ENCODE peak calls at places on chromosomes 5 and 9, in four cellular contexts. S, Z, W and E are unnamed samples.

GRCh38 chr9:134243778-134244467 is 79.6 kb upstream of the RNU6ATAC start:
- DNase-seq in S (no peak), Z (peak; percentile 42), W (no peak), E (no peak)

GRCh38 chr9:125407432-125407973 is 145.9 kb downstream of the GAPVD1 start:
- DNase-seq in S (no peak), Z (no peak), W (no peak), E (no peak)

GRCh38 chr5:179731791-179732411 is 721 bp upstream of the MAML1 start:
- DNase-seq in S (peak; percentile 59), Z (peak; percentile 43), W (no peak), E (no peak)

GRCh38 chr5:180343110-180343845 is 9.9 kb downstream of the GFPT2 start:
- DNase-seq in S (no peak), Z (no peak), W (peak; percentile 51), E (no peak)

GRCh38 chr9:75658301-75658919 is 232.1 kb upstream of the PCSK5 start:
- DNase-seq in S (no peak), Z (no peak), W (no peak), E (no peak)

GRCh38 chr5:121158433-121158832 is 693.2 kb upstream of the FTMT start:
- DNase-seq in S (no peak), Z (no peak), W (no peak), E (no peak)

GRCh38 chr5:56827043-56827442 is 11.7 kb downstream of the MAP3K1 start:
- DNase-seq in S (peak; percentile 56), Z (no peak), W (no peak), E (peak; percentile 41)

GRCh38 chr9:16868706-16869105 is 1.8 kb downstream of the BNC2 start:
- DNase-seq in S (no peak), Z (no peak), W (no peak), E (no peak)

GRCh38 chr9:96461336-96461735 is 11.4 kb downstream of the HABP4 start:
- DNase-seq in S (no peak), Z (no peak), W (no peak), E (no peak)

GRCh38 chr5:172558076-172558990 is 82.7 kb upstream of the NEURL1B start:
- DNase-seq in S (no peak), Z (no peak), W (no peak), E (no peak)

GRCh38 chr5:100902406-100903035 is 561 bp downstream of the ST8SIA4 start:
- DNase-seq in S (no peak), Z (no peak), W (no peak), E (no peak)

GRCh38 chr9:132651259-132651658 is 18.5 kb downstream of the DDX31 start:
- DNase-seq in S (no peak), Z (no peak), W (no peak), E (no peak)

GRCh38 chr9:136537896-136538598 is 7.8 kb downstream of the NOTCH1 start:
- DNase-seq in S (no peak), Z (no peak), W (no peak), E (no peak)

GRCh38 chr9:33166263-33167083 is 663 bp downstream of the B4GALT1 start:
- DNase-seq in S (no peak), Z (no peak), W (no peak), E (peak; percentile 31)

GRCh38 chr5:179176571-179177230 is 116.5 kb downstream of the ZNF354C start:
- DNase-seq in S (no peak), Z (no peak), W (no peak), E (no peak)

GRCh38 chr9:131100445-131100844 is 4.1 kb downstream of the AIF1L start:
- DNase-seq in S (no peak), Z (no peak), W (no peak), E (peak; percentile 65)

GRCh38 chr9:13806731-13807130 is 507.2 kb downstream of the NFIB start:
- DNase-seq in S (no peak), Z (no peak), W (no peak), E (no peak)

GRCh38 chr5:143349127-143349526 is 54.4 kb downstream of the NR3C1 start:
- DNase-seq in S (no peak), Z (no peak), W (no peak), E (no peak)

GRCh38 chr5:1312993-1313833 is 18.3 kb upstream of the TERT start:
- DNase-seq in S (no peak), Z (peak; percentile 95), W (no peak), E (no peak)

GRCh38 chr9:136849960-136850865 is 1.0 kb downstream of the PHPT1 start:
- DNase-seq in S (no peak), Z (no peak), W (no peak), E (no peak)

GRCh38 chr9:93111371-93112115 is 15.5 kb downstream of the CARD19 start:
- DNase-seq in S (peak; percentile 39), Z (no peak), W (no peak), E (no peak)

GRCh38 chr5:74595143-74595915 is 45.2 kb downstream of the ENC1 start:
- DNase-seq in S (peak; percentile 87), Z (no peak), W (peak; percentile 17), E (peak; percentile 38)

GRCh38 chr9:33436445-33436844 is 10.9 kb downstream of the AQP3 start:
- DNase-seq in S (no peak), Z (no peak), W (no peak), E (no peak)

GRCh38 chr9:93128011-93128714 is 5.9 kb downstream of the NINJ1 start:
- DNase-seq in S (no peak), Z (no peak), W (no peak), E (no peak)

GRCh38 chr5:113147088-113147487 is 170.5 kb downstream of the DCP2 start:
- DNase-seq in S (no peak), Z (no peak), W (no peak), E (no peak)

GRCh38 chr5:169521366-169521983 is 62.1 kb upstream of the SPDL1 start:
- DNase-seq in S (no peak), Z (no peak), W (no peak), E (no peak)

GRCh38 chr9:74497750-74498615 is 848 bp downstream of the RORB start:
- DNase-seq in S (no peak), Z (no peak), W (no peak), E (no peak)

GRCh38 chr5:173973614-173973969 is 15.4 kb upstream of the C5orf47 start:
- DNase-seq in S (no peak), Z (no peak), W (no peak), E (peak; percentile 44)

GRCh38 chr5:123450641-123451421 is 27.6 kb upstream of the CEP120 start:
- DNase-seq in S (no peak), Z (no peak), W (no peak), E (no peak)

GRCh38 chr5:134902071-134902801 is 2.7 kb upstream of the PCBD2 start:
- DNase-seq in S (no peak), Z (peak; percentile 60), W (no peak), E (no peak)

GRCh38 chr5:160291467-160291866 is 20.9 kb downstream of the CCNJL start:
- DNase-seq in S (no peak), Z (no peak), W (no peak), E (no peak)
- TF ChIP-seq CBX5 in S (no peak), Z (no peak), W (no peak), E (no peak)

GRCh38 chr9:109781086-109781485 is 1.1 kb downstream of the PALM2AKAP2 start:
- DNase-seq in S (no peak), Z (no peak), W (no peak), E (no peak)

GRCh38 chr9:109776391-109776790 is 3.6 kb upstream of the PALM2AKAP2 start:
- DNase-seq in S (no peak), Z (no peak), W (no peak), E (no peak)

GRCh38 chr9:109780453-109781033 is 545 bp downstream of the PALM2AKAP2 start:
- DNase-seq in S (no peak), Z (no peak), W (no peak), E (no peak)

GRCh38 chr9:109779711-109780452 is at the start of gene PALM2AKAP2:
- DNase-seq in S (no peak), Z (no peak), W (no peak), E (no peak)

GRCh38 chr9:109781541-109782197 is 1.7 kb downstream of the PALM2AKAP2 start:
- DNase-seq in S (no peak), Z (no peak), W (no peak), E (no peak)
- TF ChIP-seq CBX5 in S (no peak), Z (no peak), W (no peak), E (no peak)

GRCh38 chr9:94654165-94654894 is 15.0 kb upstream of the FBP1 start:
- DNase-seq in S (no peak), Z (no peak), W (no peak), E (no peak)

GRCh38 chr9:94650924-94651323 is 11.6 kb upstream of the FBP1 start:
- DNase-seq in S (no peak), Z (no peak), W (no peak), E (no peak)

GRCh38 chr9:94655739-94656138 is 16.4 kb upstream of the FBP1 start:
- DNase-seq in S (no peak), Z (no peak), W (no peak), E (no peak)

GRCh38 chr9:94656976-94657375 is 17.7 kb upstream of the FBP1 start:
- DNase-seq in S (no peak), Z (no peak), W (no peak), E (no peak)

GRCh38 chr9:94656190-94656589 is 16.9 kb upstream of the FBP1 start:
- DNase-seq in S (no peak), Z (peak; percentile 79), W (no peak), E (no peak)
- TF ChIP-seq CBX5 in S (no peak), Z (no peak), W (no peak), E (no peak)

GRCh38 chr5:141326088-141326854 is 4.0 kb upstream of the PCDHGA1 start:
- DNase-seq in S (peak; percentile 58), Z (no peak), W (no peak), E (peak; percentile 80)
- TF ChIP-seq CBX5 in S (no peak), Z (peak; percentile 79), W (no peak), E (no peak)